ENCODE peak calls at places on chromosomes 3 and 15, in four cellular contexts. Q is K562, C is HepG2, O is GM12878. X is an unnamed sample.

GRCh38 chr15:51649659-51650521 is 27.3 kb upstream of the DMXL2 start:
- DNase-seq in Q (peak; percentile 54), C (peak; percentile 68), O (peak; percentile 63), X (peak; percentile 30)

GRCh38 chr3:62696011-62696410 is 179.2 kb downstream of the CADPS start:
- DNase-seq in C (no peak), O (no peak), Q (no peak), X (no peak)

GRCh38 chr3:197811343-197811742 is 20.3 kb downstream of the LRCH3 start:
- DNase-seq in O (no peak), C (no peak), Q (no peak), X (no peak)

GRCh38 chr3:14899993-14900618 is 47.3 kb upstream of the NR2C2 start:
- DNase-seq in C (peak; percentile 46), O (no peak), Q (no peak), X (no peak)

GRCh38 chr3:169965562-169965961 is 1.0 kb upstream of the SEC62 start:
- DNase-seq in C (no peak), O (no peak), Q (no peak), X (no peak)

GRCh38 chr3:194134757-194135515 is 1.0 kb upstream of the HES1 start:
- DNase-seq in C (peak; percentile 93), O (peak; percentile 55), Q (peak; percentile 75), X (peak; percentile 72)

GRCh38 chr3:123778991-123779622 is 105.0 kb downstream of the MYLK start:
- DNase-seq in Q (no peak), O (no peak), C (no peak), X (no peak)

GRCh38 chr3:61983479-61983878 is 389.9 kb downstream of the FEZF2 start:
- DNase-seq in Q (no peak), O (no peak), C (no peak), X (no peak)

GRCh38 chr3:4864503-4864902 is 114.7 kb upstream of the BHLHE40 start:
- DNase-seq in C (no peak), Q (no peak), O (no peak), X (no peak)

GRCh38 chr15:63465104-63465503 is 39.3 kb upstream of the USP3 start:
- DNase-seq in O (no peak), Q (no peak), C (no peak), X (no peak)

GRCh38 chr3:29525254-29525881 is 244.5 kb downstream of the RBMS3 start:
- DNase-seq in C (peak; percentile 0), O (no peak), Q (no peak), X (no peak)

GRCh38 chr3:150922611-150923010 is 17.4 kb upstream of the MINDY4B start:
- DNase-seq in C (no peak), Q (peak; percentile 63), O (no peak), X (peak; percentile 72)

GRCh38 chr15:73483053-73483452 is 40.1 kb downstream of the REC114 start:
- DNase-seq in O (no peak), C (no peak), Q (no peak), X (no peak)

GRCh38 chr15:55552926-55553325 is 35.2 kb downstream of the PYGO1 start:
- DNase-seq in O (no peak), Q (no peak), C (peak; percentile 15), X (no peak)

GRCh38 chr15:71768184-71768583 is 42.2 kb upstream of the NR2E3 start:
- DNase-seq in C (no peak), Q (no peak), O (no peak), X (no peak)

GRCh38 chr3:71173421-71173975 is 410.0 kb downstream of the FOXP1 start:
- DNase-seq in C (no peak), Q (no peak), O (no peak), X (no peak)

GRCh38 chr15:40769310-40770146 is at the start of gene C15orf62:
- DNase-seq in Q (no peak), O (peak; percentile 53), C (no peak), X (no peak)
- TF ChIP-seq FOXK2 in Q (no peak), O (no peak), C (no peak), X (no peak)

DNA sequence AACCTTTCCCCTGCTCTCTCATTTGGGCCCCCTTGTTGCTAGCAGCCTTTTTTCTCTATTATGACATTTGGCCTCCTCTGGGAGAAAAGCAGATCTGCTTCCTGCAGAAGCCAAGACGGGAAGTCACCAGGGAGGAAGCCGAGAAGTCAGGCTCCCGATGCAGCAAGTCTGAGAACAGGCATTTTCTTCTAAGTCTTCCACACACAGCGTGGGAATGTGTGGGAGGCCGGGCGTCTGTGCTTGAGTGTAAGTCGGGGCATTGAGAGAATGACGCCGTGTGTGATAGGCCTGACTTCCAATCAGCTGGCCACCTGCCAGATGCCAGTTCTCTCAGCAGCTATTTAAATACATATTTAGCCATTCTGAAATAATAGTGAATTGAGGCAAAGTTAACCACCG is 75.8 kb upstream of the FAM98B start:
- DNase-seq in C (no peak), Q (no peak), O (no peak), X (no peak)
- TF ChIP-seq FOXK2 in C (no peak), Q (no peak), O (no peak), X (no peak)

DNA sequence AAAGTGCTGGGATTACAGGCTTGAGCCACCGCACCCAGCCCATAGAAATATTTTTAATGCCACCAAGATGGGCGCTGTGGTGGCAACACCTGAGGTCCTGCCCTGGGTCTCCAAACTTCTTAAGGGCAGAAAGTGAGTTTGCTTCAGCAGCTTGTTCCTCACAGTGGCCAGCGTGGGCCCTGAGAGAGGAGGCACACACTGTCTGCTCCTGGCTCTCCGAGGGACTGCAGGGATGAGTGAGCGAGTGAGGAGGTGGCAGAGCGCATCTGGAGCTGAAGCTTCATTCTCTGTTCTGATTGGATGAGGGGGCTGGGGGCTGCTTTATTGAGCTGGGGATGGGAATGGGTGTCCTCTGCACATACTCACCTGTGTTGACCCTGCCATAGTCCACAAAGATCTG is 57.6 kb upstream of the RAB6B start:
- DNase-seq in O (no peak), C (no peak), Q (no peak), X (no peak)
- TF ChIP-seq FOXK2 in O (no peak), C (no peak), Q (no peak), X (no peak)

DNA sequence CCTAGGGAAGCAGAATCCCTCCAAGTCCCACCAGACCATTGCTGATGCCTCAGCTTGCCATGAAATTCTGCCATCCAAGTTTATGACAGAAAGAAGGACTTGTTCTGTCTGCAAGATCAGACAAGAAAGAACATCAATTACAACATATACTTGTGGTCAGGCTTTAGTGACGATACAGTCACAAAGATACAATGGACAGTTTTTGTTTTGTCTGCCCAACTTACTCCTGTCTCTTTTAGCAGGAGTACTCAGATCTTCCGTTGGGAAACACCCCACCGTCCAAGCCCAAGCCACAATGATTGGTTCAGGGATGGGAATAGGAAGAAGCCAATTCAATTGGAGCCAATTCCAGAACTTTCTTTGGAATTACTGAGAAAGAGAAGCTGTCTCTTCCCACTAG is 15.7 kb downstream of the KLHL6 start:
- DNase-seq in C (no peak), Q (no peak), O (no peak), X (no peak)
- TF ChIP-seq FOXK2 in C (no peak), Q (no peak), O (no peak), X (no peak)

DNA sequence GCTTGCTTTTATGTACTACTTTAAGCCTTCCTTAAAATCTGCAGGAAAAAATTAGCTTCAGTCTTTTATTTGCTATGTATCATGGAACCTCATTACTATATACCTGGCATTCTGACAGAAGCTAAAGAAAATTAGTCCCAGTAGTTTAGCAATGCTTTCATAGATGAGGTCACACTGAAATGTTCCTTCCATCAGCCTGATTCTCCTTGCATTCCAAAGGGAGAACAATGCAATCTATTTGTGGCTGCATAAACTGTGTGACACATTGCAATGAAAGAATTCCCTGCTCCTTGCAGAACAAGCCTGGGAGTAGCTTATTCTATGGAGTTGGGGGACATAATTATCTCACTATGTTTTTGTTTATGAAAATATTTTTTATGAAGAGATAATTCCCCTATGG is 691.5 kb upstream of the ARPP21 start:
- DNase-seq in O (no peak), C (no peak), Q (no peak), X (no peak)
- TF ChIP-seq FOXK2 in O (no peak), C (no peak), Q (no peak), X (no peak)

DNA sequence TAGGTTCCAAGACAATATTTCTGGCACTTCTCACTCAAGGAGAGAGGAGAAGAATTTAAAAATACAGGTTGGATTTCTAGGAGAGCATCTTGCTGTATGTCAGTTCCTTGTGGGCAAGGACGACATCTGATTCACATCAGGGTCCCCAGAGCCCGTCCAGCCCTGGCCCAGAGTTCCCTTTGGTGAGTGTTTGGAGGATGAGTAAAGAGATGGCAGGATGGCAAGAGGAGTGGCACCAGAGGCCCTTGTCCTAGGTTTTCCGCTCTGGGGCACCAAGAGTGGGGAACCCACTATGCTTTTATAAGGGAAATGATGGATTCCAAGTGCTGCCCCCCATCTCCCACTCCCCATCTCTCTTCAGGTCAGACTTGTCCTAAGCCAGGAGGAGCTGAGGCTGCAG is 181.8 kb downstream of the TBC1D2B start:
- DNase-seq in O (no peak), C (no peak), Q (no peak), X (no peak)
- TF ChIP-seq FOXK2 in O (no peak), C (no peak), Q (no peak), X (no peak)

GRCh38 chr3:120348065-120348980 is 831 bp downstream of the LRRC58 start:
- DNase-seq in Q (peak; percentile 29), O (no peak), C (peak; percentile 6), X (peak; percentile 51)
- TF ChIP-seq FOXK2 in Q (no peak), O (no peak), C (no peak), X (no peak)

GRCh38 chr15:69462030-69462492 is 9.4 kb downstream of the RPLP1 start:
- DNase-seq in O (no peak), C (no peak), Q (no peak), X (no peak)
- TF ChIP-seq FOXK2 in O (no peak), C (no peak), Q (no peak), X (no peak)

GRCh38 chr15:57421110-57421509 is 44.8 kb downstream of the CGNL1 start:
- DNase-seq in C (no peak), O (no peak), Q (no peak), X (no peak)

GRCh38 chr15:57415559-57415958 is 39.3 kb downstream of the CGNL1 start:
- DNase-seq in O (no peak), Q (no peak), C (no peak), X (no peak)

GRCh38 chr15:57419335-57419734 is 43.0 kb downstream of the CGNL1 start:
- DNase-seq in Q (no peak), O (no peak), C (no peak), X (no peak)

GRCh38 chr15:57421540-57421939 is 45.2 kb downstream of the CGNL1 start:
- DNase-seq in Q (no peak), O (no peak), C (no peak), X (no peak)

GRCh38 chr15:57418640-57419039 is 42.3 kb downstream of the CGNL1 start:
- DNase-seq in C (no peak), O (no peak), Q (no peak), X (no peak)
- TF ChIP-seq FOXK2 in C (no peak), O (no peak), Q (no peak), X (no peak)

X was measured in HEK293T.